ENCODE peak calls at places on chromosome 6, in ten cellular contexts. One of them, this sample, is unnamed.

GRCh38 chr6:12545837-12546658 is 170.5 kb upstream of the PHACTR1 start:
- DNase-seq in PC-3: peak
- DNase-seq in midbrain: no peak
- DNase-seq in anterior cingulate cortex: no peak
- DNase-seq in neural progenitor cell: no peak
- DNase-seq in HT1080: peak
- DNase-seq in sigmoid colon: no peak
- DNase-seq in colonic mucosa: no peak
- DNase-seq in iPS-NIHi11: no peak
- DNase-seq in right cardiac atrium: no peak
- DNase-seq in this sample: no peak

GRCh38 chr6:137316626-137317025 is 97.4 kb upstream of the IFNGR1 start:
- DNase-seq in sigmoid colon: no peak
- DNase-seq in colonic mucosa: no peak
- DNase-seq in anterior cingulate cortex: no peak
- DNase-seq in midbrain: no peak
- DNase-seq in right cardiac atrium: no peak
- DNase-seq in PC-3: no peak
- DNase-seq in iPS-NIHi11: no peak
- DNase-seq in neural progenitor cell: no peak
- DNase-seq in HT1080: no peak
- DNase-seq in this sample: no peak

GRCh38 chr6:135423649-135424128 is 73.9 kb downstream of the AHI1 start:
- DNase-seq in right cardiac atrium: no peak
- DNase-seq in iPS-NIHi11: peak
- DNase-seq in anterior cingulate cortex: no peak
- DNase-seq in PC-3: peak
- DNase-seq in midbrain: no peak
- DNase-seq in sigmoid colon: no peak
- DNase-seq in neural progenitor cell: peak
- DNase-seq in HT1080: no peak
- DNase-seq in colonic mucosa: no peak
- DNase-seq in this sample: no peak

GRCh38 chr6:116447496-116448011 is 13.6 kb upstream of the CALHM6 start:
- DNase-seq in iPS-NIHi11: no peak
- DNase-seq in PC-3: peak
- DNase-seq in sigmoid colon: no peak
- DNase-seq in right cardiac atrium: no peak
- DNase-seq in neural progenitor cell: no peak
- DNase-seq in colonic mucosa: no peak
- DNase-seq in anterior cingulate cortex: no peak
- DNase-seq in HT1080: peak
- DNase-seq in midbrain: no peak
- DNase-seq in this sample: no peak

GRCh38 chr6:3575166-3575565 is 118.3 kb upstream of the SLC22A23 start:
- DNase-seq in right cardiac atrium: no peak
- DNase-seq in colonic mucosa: no peak
- DNase-seq in sigmoid colon: no peak
- DNase-seq in HT1080: no peak
- DNase-seq in midbrain: no peak
- DNase-seq in anterior cingulate cortex: no peak
- DNase-seq in iPS-NIHi11: no peak
- DNase-seq in neural progenitor cell: no peak
- DNase-seq in PC-3: no peak
- DNase-seq in this sample: no peak

GRCh38 chr6:71602385-71602949 is 283.9 kb upstream of the RIMS1 start:
- DNase-seq in iPS-NIHi11: peak
- DNase-seq in PC-3: peak
- DNase-seq in anterior cingulate cortex: no peak
- DNase-seq in midbrain: no peak
- DNase-seq in HT1080: peak
- DNase-seq in right cardiac atrium: no peak
- DNase-seq in sigmoid colon: no peak
- DNase-seq in neural progenitor cell: no peak
- DNase-seq in colonic mucosa: no peak
- DNase-seq in this sample: no peak

GRCh38 chr6:128821116-128821515 is 61.8 kb upstream of the LAMA2 start:
- DNase-seq in colonic mucosa: no peak
- DNase-seq in HT1080: no peak
- DNase-seq in neural progenitor cell: no peak
- DNase-seq in sigmoid colon: no peak
- DNase-seq in PC-3: no peak
- DNase-seq in iPS-NIHi11: no peak
- DNase-seq in midbrain: no peak
- DNase-seq in anterior cingulate cortex: no peak
- DNase-seq in right cardiac atrium: no peak
- DNase-seq in this sample: no peak

GRCh38 chr6:56050530-56050929 is 175.1 kb upstream of the BMP5 start:
- DNase-seq in HT1080: no peak
- DNase-seq in colonic mucosa: no peak
- DNase-seq in sigmoid colon: no peak
- DNase-seq in PC-3: no peak
- DNase-seq in neural progenitor cell: no peak
- DNase-seq in iPS-NIHi11: no peak
- DNase-seq in midbrain: no peak
- DNase-seq in anterior cingulate cortex: no peak
- DNase-seq in right cardiac atrium: no peak
- DNase-seq in this sample: no peak

GRCh38 chr6:30490031-30490876 is 945 bp downstream of the HLA-E start:
- DNase-seq in HT1080: no peak
- DNase-seq in neural progenitor cell: peak
- DNase-seq in midbrain: no peak
- DNase-seq in colonic mucosa: peak
- DNase-seq in PC-3: peak
- DNase-seq in iPS-NIHi11: peak
- DNase-seq in sigmoid colon: peak
- DNase-seq in right cardiac atrium: peak
- DNase-seq in anterior cingulate cortex: no peak
- DNase-seq in this sample: peak

GRCh38 chr6:119671105-119671504 is 321.5 kb upstream of the MAN1A1 start:
- DNase-seq in colonic mucosa: no peak
- DNase-seq in anterior cingulate cortex: no peak
- DNase-seq in HT1080: no peak
- DNase-seq in PC-3: no peak
- DNase-seq in iPS-NIHi11: no peak
- DNase-seq in right cardiac atrium: no peak
- DNase-seq in neural progenitor cell: peak
- DNase-seq in sigmoid colon: no peak
- DNase-seq in midbrain: no peak
- DNase-seq in this sample: peak

GRCh38 chr6:97394160-97394748 is 111.2 kb upstream of the MMS22L start:
- DNase-seq in midbrain: peak
- DNase-seq in neural progenitor cell: peak
- DNase-seq in colonic mucosa: peak
- DNase-seq in PC-3: peak
- DNase-seq in anterior cingulate cortex: peak
- DNase-seq in iPS-NIHi11: peak
- DNase-seq in sigmoid colon: no peak
- DNase-seq in HT1080: peak
- DNase-seq in right cardiac atrium: no peak
- DNase-seq in this sample: peak

GRCh38 chr6:31736768-31737314 is 511 bp upstream of the CLIC1 start:
- DNase-seq in sigmoid colon: no peak
- DNase-seq in HT1080: no peak
- DNase-seq in neural progenitor cell: peak
- DNase-seq in right cardiac atrium: peak
- DNase-seq in anterior cingulate cortex: no peak
- DNase-seq in colonic mucosa: peak
- DNase-seq in midbrain: no peak
- DNase-seq in iPS-NIHi11: no peak
- DNase-seq in PC-3: no peak
- DNase-seq in this sample: peak

GRCh38 chr6:41546475-41546865 is 289 bp downstream of the FOXP4 start:
- DNase-seq in midbrain: no peak
- DNase-seq in iPS-NIHi11: no peak
- DNase-seq in colonic mucosa: no peak
- DNase-seq in anterior cingulate cortex: no peak
- DNase-seq in neural progenitor cell: no peak
- DNase-seq in right cardiac atrium: no peak
- DNase-seq in HT1080: no peak
- DNase-seq in sigmoid colon: no peak
- DNase-seq in PC-3: peak
- DNase-seq in this sample: no peak

GRCh38 chr6:74128536-74128935 is 432.5 kb downstream of the CD109 start:
- DNase-seq in anterior cingulate cortex: no peak
- DNase-seq in colonic mucosa: no peak
- DNase-seq in PC-3: no peak
- DNase-seq in midbrain: no peak
- DNase-seq in iPS-NIHi11: no peak
- DNase-seq in HT1080: peak
- DNase-seq in neural progenitor cell: no peak
- DNase-seq in right cardiac atrium: no peak
- DNase-seq in sigmoid colon: no peak
- DNase-seq in this sample: no peak

GRCh38 chr6:167474171-167474570 is 149.3 kb downstream of the TTLL2 start:
- DNase-seq in midbrain: no peak
- DNase-seq in colonic mucosa: no peak
- DNase-seq in right cardiac atrium: no peak
- DNase-seq in iPS-NIHi11: no peak
- DNase-seq in sigmoid colon: no peak
- DNase-seq in PC-3: no peak
- DNase-seq in HT1080: no peak
- DNase-seq in neural progenitor cell: no peak
- DNase-seq in anterior cingulate cortex: no peak
- DNase-seq in this sample: no peak

GRCh38 chr6:149439626-149440025 is 39.6 kb downstream of the SUMO4 start:
- DNase-seq in HT1080: no peak
- DNase-seq in midbrain: no peak
- DNase-seq in colonic mucosa: no peak
- DNase-seq in iPS-NIHi11: no peak
- DNase-seq in neural progenitor cell: no peak
- DNase-seq in right cardiac atrium: no peak
- DNase-seq in anterior cingulate cortex: no peak
- DNase-seq in sigmoid colon: no peak
- DNase-seq in PC-3: no peak
- DNase-seq in this sample: no peak

GRCh38 chr6:39309942-39310531 is 4.2 kb downstream of the KCNK17 start:
- DNase-seq in sigmoid colon: peak
- DNase-seq in anterior cingulate cortex: peak
- DNase-seq in HT1080: peak
- DNase-seq in neural progenitor cell: peak
- DNase-seq in iPS-NIHi11: peak
- DNase-seq in right cardiac atrium: peak
- DNase-seq in PC-3: peak
- DNase-seq in colonic mucosa: peak
- DNase-seq in midbrain: peak
- DNase-seq in this sample: peak

GRCh38 chr6:42241915-42242314 is 24.3 kb upstream of the MRPS10 start:
- DNase-seq in iPS-NIHi11: no peak
- DNase-seq in colonic mucosa: no peak
- DNase-seq in PC-3: no peak
- DNase-seq in sigmoid colon: no peak
- DNase-seq in neural progenitor cell: peak
- DNase-seq in HT1080: no peak
- DNase-seq in right cardiac atrium: no peak
- DNase-seq in midbrain: no peak
- DNase-seq in anterior cingulate cortex: no peak
- DNase-seq in this sample: peak

GRCh38 chr6:111013144-111013905 is 31.5 kb downstream of the RPF2 start:
- DNase-seq in right cardiac atrium: no peak
- DNase-seq in iPS-NIHi11: no peak
- DNase-seq in neural progenitor cell: no peak
- DNase-seq in anterior cingulate cortex: no peak
- DNase-seq in PC-3: no peak
- DNase-seq in midbrain: no peak
- DNase-seq in colonic mucosa: no peak
- DNase-seq in sigmoid colon: no peak
- DNase-seq in HT1080: no peak
- DNase-seq in this sample: no peak

GRCh38 chr6:1608222-1608975 is 1.3 kb upstream of the FOXC1 start:
- DNase-seq in midbrain: no peak
- DNase-seq in colonic mucosa: no peak
- DNase-seq in PC-3: no peak
- DNase-seq in anterior cingulate cortex: no peak
- DNase-seq in sigmoid colon: no peak
- DNase-seq in right cardiac atrium: no peak
- DNase-seq in neural progenitor cell: peak
- DNase-seq in HT1080: no peak
- DNase-seq in iPS-NIHi11: no peak
- DNase-seq in this sample: no peak

GRCh38 chr6:154156135-154156948 is 117.3 kb downstream of the OPRM1 start:
- DNase-seq in colonic mucosa: peak
- DNase-seq in PC-3: peak
- DNase-seq in HT1080: peak
- DNase-seq in sigmoid colon: no peak
- DNase-seq in right cardiac atrium: peak
- DNase-seq in midbrain: peak
- DNase-seq in iPS-NIHi11: peak
- DNase-seq in anterior cingulate cortex: no peak
- DNase-seq in neural progenitor cell: peak
- DNase-seq in this sample: peak

GRCh38 chr6:44701637-44702101 is 314.2 kb downstream of the CDC5L start:
- DNase-seq in iPS-NIHi11: peak
- DNase-seq in midbrain: no peak
- DNase-seq in sigmoid colon: no peak
- DNase-seq in colonic mucosa: no peak
- DNase-seq in PC-3: no peak
- DNase-seq in neural progenitor cell: peak
- DNase-seq in HT1080: no peak
- DNase-seq in right cardiac atrium: no peak
- DNase-seq in anterior cingulate cortex: no peak
- DNase-seq in this sample: peak

GRCh38 chr6:40909811-40910210 is 129.2 kb downstream of the UNC5CL start:
- DNase-seq in neural progenitor cell: no peak
- DNase-seq in right cardiac atrium: no peak
- DNase-seq in HT1080: no peak
- DNase-seq in midbrain: no peak
- DNase-seq in sigmoid colon: no peak
- DNase-seq in anterior cingulate cortex: no peak
- DNase-seq in PC-3: no peak
- DNase-seq in iPS-NIHi11: no peak
- DNase-seq in colonic mucosa: no peak
- DNase-seq in this sample: no peak

GRCh38 chr6:38127284-38127683 is 307.8 kb downstream of the ZFAND3 start:
- DNase-seq in anterior cingulate cortex: no peak
- DNase-seq in iPS-NIHi11: no peak
- DNase-seq in midbrain: no peak
- DNase-seq in neural progenitor cell: no peak
- DNase-seq in sigmoid colon: no peak
- DNase-seq in PC-3: no peak
- DNase-seq in colonic mucosa: no peak
- DNase-seq in HT1080: no peak
- DNase-seq in right cardiac atrium: no peak
- DNase-seq in this sample: no peak

GRCh38 chr6:81380718-81381338 is 371.7 kb downstream of the TENT5A start:
- DNase-seq in colonic mucosa: no peak
- DNase-seq in HT1080: no peak
- DNase-seq in midbrain: no peak
- DNase-seq in iPS-NIHi11: no peak
- DNase-seq in right cardiac atrium: no peak
- DNase-seq in anterior cingulate cortex: no peak
- DNase-seq in sigmoid colon: no peak
- DNase-seq in PC-3: no peak
- DNase-seq in neural progenitor cell: no peak
- DNase-seq in this sample: no peak

GRCh38 chr6:43386492-43386891 is 17.0 kb upstream of the ZNF318 start:
- DNase-seq in midbrain: peak
- DNase-seq in sigmoid colon: no peak
- DNase-seq in right cardiac atrium: no peak
- DNase-seq in iPS-NIHi11: no peak
- DNase-seq in colonic mucosa: no peak
- DNase-seq in anterior cingulate cortex: no peak
- DNase-seq in HT1080: peak
- DNase-seq in PC-3: no peak
- DNase-seq in neural progenitor cell: peak
- DNase-seq in this sample: no peak

GRCh38 chr6:53547166-53547814 is 2.4 kb upstream of the GCLC start:
- DNase-seq in right cardiac atrium: no peak
- DNase-seq in midbrain: no peak
- DNase-seq in colonic mucosa: peak
- DNase-seq in anterior cingulate cortex: no peak
- DNase-seq in iPS-NIHi11: no peak
- DNase-seq in sigmoid colon: no peak
- DNase-seq in neural progenitor cell: peak
- DNase-seq in HT1080: peak
- DNase-seq in PC-3: no peak
- DNase-seq in this sample: no peak

GRCh38 chr6:38212579-38212978 is 393.1 kb downstream of the ZFAND3 start:
- DNase-seq in anterior cingulate cortex: peak
- DNase-seq in midbrain: peak
- DNase-seq in iPS-NIHi11: no peak
- DNase-seq in neural progenitor cell: peak
- DNase-seq in colonic mucosa: no peak
- DNase-seq in PC-3: no peak
- DNase-seq in right cardiac atrium: no peak
- DNase-seq in HT1080: no peak
- DNase-seq in sigmoid colon: no peak
- DNase-seq in this sample: no peak

This sample was measured in H9.